ENCODE peak calls at places on chromosome 9, in ten cellular contexts. R, M, T, Z, V, G, P, J, X and F are unnamed samples.

GRCh38 chr9:128912270-128912853 is 8.4 kb upstream of the PHYHD1 start:
- DNase-seq in G (peak), Z (peak), M (peak), P (no peak), R (peak), X (peak), T (no peak), V (peak), J (no peak), F (no peak)

GRCh38 chr9:93949694-93950449 is 5.3 kb downstream of the BARX1 start:
- DNase-seq in T (no peak), J (no peak), Z (no peak), R (no peak), G (peak), M (no peak), V (no peak), X (peak), P (no peak), F (no peak)

GRCh38 chr9:11319477-11320060 is 706.8 kb upstream of the PTPRD start:
- DNase-seq in T (no peak), R (no peak), Z (peak), P (no peak), J (no peak), M (no peak), G (peak), X (peak), V (peak), F (no peak)

GRCh38 chr9:136997830-136998234 is 1.5 kb upstream of the CLIC3 start:
- DNase-seq in G (no peak), T (no peak), Z (peak), J (no peak), P (no peak), V (no peak), X (no peak), R (no peak), M (no peak), F (no peak)

GRCh38 chr9:135878528-135879236 is 28.7 kb downstream of the CAMSAP1 start:
- DNase-seq in M (no peak), X (no peak), Z (no peak), V (no peak), G (peak), T (no peak), J (no peak), P (no peak), R (no peak), F (no peak)

GRCh38 chr9:135591491-135592330 is 30.2 kb downstream of the PAEP start:
- DNase-seq in Z (no peak), M (no peak), P (peak), T (no peak), G (no peak), V (no peak), X (no peak), R (no peak), J (no peak), F (peak)

GRCh38 chr9:94866770-94867169 is 140.3 kb downstream of the AOPEP start:
- DNase-seq in R (no peak), P (no peak), J (no peak), X (no peak), G (no peak), Z (peak), V (peak), T (no peak), M (no peak), F (no peak)

GRCh38 chr9:4170231-4170630 is 129.6 kb downstream of the GLIS3 start:
- DNase-seq in J (no peak), R (no peak), G (no peak), X (no peak), V (no peak), M (no peak), Z (peak), T (no peak), P (no peak), F (no peak)

GRCh38 chr9:79617395-79617794 is 45.6 kb downstream of the TLE4 start:
- DNase-seq in T (no peak), G (no peak), V (peak), J (no peak), R (no peak), Z (peak), P (peak), M (no peak), X (no peak), F (no peak)

GRCh38 chr9:15572200-15572599 is 19.4 kb downstream of the CCDC171 start:
- DNase-seq in Z (peak), R (no peak), T (no peak), X (no peak), J (no peak), G (no peak), P (no peak), V (no peak), M (no peak), F (no peak)

GRCh38 chr9:130181645-130182044 is 9.4 kb downstream of the NCS1 start:
- DNase-seq in V (no peak), P (no peak), Z (no peak), M (no peak), G (no peak), J (peak), T (no peak), R (no peak), X (no peak), F (no peak)

GRCh38 chr9:26210338-26210851 is 532.2 kb upstream of the TUSC1 start:
- DNase-seq in X (no peak), T (no peak), P (no peak), R (no peak), Z (peak), V (no peak), M (no peak), J (no peak), G (no peak), F (no peak)

GRCh38 chr9:17005085-17005484 is 129.8 kb upstream of the CNTLN start:
- DNase-seq in Z (peak), X (peak), T (peak), J (peak), R (no peak), M (peak), G (peak), V (peak), P (peak), F (no peak)

GRCh38 chr9:124342402-124342945 is 72.8 kb downstream of the PSMB7 start:
- DNase-seq in T (no peak), Z (no peak), X (no peak), R (no peak), V (peak), G (no peak), J (no peak), M (no peak), P (no peak), F (no peak)

GRCh38 chr9:92960561-92961290 is 13.4 kb downstream of the FGD3 start:
- DNase-seq in G (no peak), J (peak), P (peak), T (no peak), V (no peak), M (no peak), R (no peak), Z (no peak), X (no peak), F (no peak)

GRCh38 chr9:110217656-110218099 is 9.7 kb upstream of the C9orf152 start:
- DNase-seq in M (no peak), R (no peak), X (peak), Z (peak), J (no peak), G (peak), V (peak), T (no peak), P (no peak), F (no peak)

GRCh38 chr9:137813167-137813566 is 64.4 kb upstream of the CACNA1B start:
- DNase-seq in G (no peak), M (no peak), X (no peak), T (no peak), V (no peak), Z (no peak), R (no peak), J (peak), P (no peak), F (no peak)

GRCh38 chr9:136572003-136572595 is 26.3 kb upstream of the NOTCH1 start:
- DNase-seq in M (peak), V (peak), G (peak), R (peak), Z (peak), X (peak), P (no peak), J (no peak), T (no peak), F (no peak)

GRCh38 chr9:69421908-69422801 is 97.1 kb downstream of the ENTREP1 start:
- DNase-seq in R (peak), J (no peak), M (peak), P (peak), T (peak), G (peak), X (peak), Z (peak), V (peak), F (no peak)

GRCh38 chr9:119322137-119322695 is 47.0 kb downstream of the BRINP1 start:
- DNase-seq in V (no peak), J (no peak), X (no peak), Z (no peak), R (no peak), M (no peak), P (peak), G (no peak), T (peak), F (no peak)

GRCh38 chr9:128007566-128008138 is 26.9 kb upstream of the EEIG1 start:
- DNase-seq in Z (peak), X (peak), V (peak), M (peak), G (peak), P (peak), T (peak), R (no peak), J (peak), F (no peak)

GRCh38 chr9:93920401-93920800 is 34.8 kb downstream of the BARX1 start:
- DNase-seq in P (no peak), R (no peak), G (no peak), X (no peak), T (no peak), J (no peak), M (no peak), Z (no peak), V (no peak), F (no peak)

GRCh38 chr9:130732131-130732530 is 38.6 kb downstream of the EXOSC2 start:
- DNase-seq in T (no peak), J (no peak), P (no peak), G (peak), M (no peak), Z (no peak), X (no peak), V (peak), R (no peak), F (no peak)

GRCh38 chr9:23537192-23538059 is 288.6 kb downstream of the ELAVL2 start:
- DNase-seq in V (no peak), G (no peak), R (no peak), T (no peak), P (no peak), Z (no peak), J (no peak), M (no peak), X (no peak), F (no peak)

GRCh38 chr9:136773386-136774044 is 9.2 kb upstream of the LCN15 start:
- DNase-seq in J (peak), Z (no peak), X (peak), V (peak), R (peak), T (no peak), M (peak), G (no peak), P (no peak), F (no peak)

GRCh38 chr9:20981486-20981885 is 50.0 kb downstream of the HACD4 start:
- DNase-seq in T (no peak), G (no peak), M (no peak), X (peak), Z (peak), P (no peak), R (no peak), J (no peak), V (peak), F (no peak)

GRCh38 chr9:91421987-91422765 is 1.5 kb downstream of the NFIL3 start:
- DNase-seq in T (no peak), Z (peak), R (peak), P (no peak), M (no peak), X (no peak), J (no peak), V (peak), G (peak), F (no peak)

DNA sequence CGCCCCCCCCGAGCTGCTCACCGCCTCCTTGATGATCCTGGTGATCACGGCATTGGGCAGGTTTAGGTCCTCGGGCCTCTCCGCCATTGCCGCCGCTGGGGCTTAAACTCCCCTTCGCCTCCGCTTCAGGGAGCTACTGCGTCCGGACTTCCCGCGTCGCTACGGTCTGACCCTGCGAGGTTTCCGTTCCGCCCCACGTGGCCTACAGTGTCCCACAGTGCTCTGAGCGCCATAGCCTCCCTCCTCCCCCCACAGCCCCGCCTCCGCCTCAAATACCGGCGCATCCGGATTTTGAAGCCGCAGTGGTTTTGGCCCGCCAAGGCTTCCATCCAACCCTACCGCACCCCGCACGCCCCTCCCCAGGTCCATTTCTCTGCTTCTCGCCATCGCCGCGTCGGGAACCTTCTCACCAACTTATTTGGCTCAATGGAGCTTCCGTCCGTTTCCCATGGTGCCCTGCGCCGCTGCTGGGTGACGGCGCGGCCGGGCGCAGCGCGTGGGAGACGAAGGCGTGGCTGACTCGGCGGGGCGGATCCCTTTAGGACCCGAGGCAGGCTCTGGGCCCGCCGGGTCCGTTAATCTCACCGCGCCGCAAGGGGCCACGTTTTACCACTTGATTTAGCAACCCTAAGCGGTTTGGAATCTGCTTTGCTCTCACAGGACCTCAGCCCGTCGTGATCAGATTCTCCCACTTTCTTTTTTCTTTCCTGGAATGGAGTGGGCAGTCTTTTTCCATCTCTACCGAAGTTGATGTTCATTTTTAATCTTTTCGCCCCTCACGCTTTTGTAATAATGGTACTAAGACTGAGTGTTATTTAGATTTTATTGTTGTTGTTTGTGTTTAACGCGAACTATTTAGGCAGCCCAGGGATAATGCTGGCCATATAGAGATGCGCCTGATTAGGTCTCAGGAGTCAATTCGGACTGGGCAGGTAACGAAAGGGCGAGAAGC is at the start of the genes C9orf43 and POLE3:
- DNase-seq in G (peak), V (peak), P (peak), R (peak), X (peak), J (peak), T (peak), M (peak), Z (peak), F (peak)
- TF ChIP-seq CTCF in G (no peak), V (no peak), P (no peak), R (no peak), X (no peak), J (no peak), T (no peak), M (no peak), Z (no peak), F (no peak)

GRCh38 chr9:6909186-6909585 is 151.4 kb downstream of the KDM4C start:
- DNase-seq in V (no peak), P (no peak), J (no peak), Z (no peak), T (no peak), R (no peak), M (no peak), G (no peak), X (no peak), F (no peak)

GRCh38 chr9:6905850-6906375 is 148.1 kb downstream of the KDM4C start:
- DNase-seq in G (no peak), R (no peak), P (no peak), T (no peak), Z (no peak), J (no peak), V (no peak), M (no peak), X (no peak), F (no peak)

GRCh38 chr9:6910497-6910896 is 152.7 kb downstream of the KDM4C start:
- DNase-seq in M (no peak), T (no peak), P (no peak), V (no peak), X (no peak), J (no peak), G (no peak), R (no peak), Z (no peak), F (no peak)

GRCh38 chr9:6910032-6910431 is 152.3 kb downstream of the KDM4C start:
- DNase-seq in V (peak), G (no peak), Z (peak), J (no peak), M (no peak), T (no peak), X (peak), R (peak), P (no peak), F (no peak)

DNA sequence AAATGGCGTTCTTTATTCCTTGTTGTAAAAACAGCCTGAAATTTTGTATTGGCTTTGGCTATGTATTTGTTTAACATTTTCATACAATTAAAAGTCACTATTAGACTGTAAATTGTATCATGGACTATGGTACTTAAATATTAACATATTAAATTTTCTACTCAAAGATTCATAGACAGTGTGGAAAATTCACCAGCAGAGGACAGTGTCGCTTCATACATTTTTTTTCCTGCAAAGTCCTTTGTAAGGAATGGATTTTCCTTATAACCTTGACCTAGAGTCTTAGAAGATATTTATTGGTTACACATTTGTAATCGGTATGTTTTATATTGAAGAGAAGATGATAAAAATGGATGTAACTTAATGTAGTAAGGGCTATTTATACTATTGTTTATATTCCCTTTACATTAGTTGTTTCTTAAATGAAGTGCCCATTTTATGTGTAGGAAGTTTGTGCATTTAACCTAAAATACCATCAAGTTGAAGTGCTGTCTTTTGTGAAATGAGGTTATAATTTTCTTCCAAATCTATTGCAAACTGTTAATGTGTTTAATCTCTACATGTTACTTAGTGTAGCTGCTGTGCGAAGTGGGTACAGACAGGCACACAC is 150.1 kb downstream of the KDM4C start:
- DNase-seq in P (no peak), R (peak), T (no peak), Z (peak), G (peak), J (no peak), V (peak), M (no peak), X (peak), F (no peak)
- TF ChIP-seq CTCF in P (peak), R (peak), T (peak), Z (peak), G (peak), J (peak), V (peak), M (peak), X (peak), F (peak)

DNA sequence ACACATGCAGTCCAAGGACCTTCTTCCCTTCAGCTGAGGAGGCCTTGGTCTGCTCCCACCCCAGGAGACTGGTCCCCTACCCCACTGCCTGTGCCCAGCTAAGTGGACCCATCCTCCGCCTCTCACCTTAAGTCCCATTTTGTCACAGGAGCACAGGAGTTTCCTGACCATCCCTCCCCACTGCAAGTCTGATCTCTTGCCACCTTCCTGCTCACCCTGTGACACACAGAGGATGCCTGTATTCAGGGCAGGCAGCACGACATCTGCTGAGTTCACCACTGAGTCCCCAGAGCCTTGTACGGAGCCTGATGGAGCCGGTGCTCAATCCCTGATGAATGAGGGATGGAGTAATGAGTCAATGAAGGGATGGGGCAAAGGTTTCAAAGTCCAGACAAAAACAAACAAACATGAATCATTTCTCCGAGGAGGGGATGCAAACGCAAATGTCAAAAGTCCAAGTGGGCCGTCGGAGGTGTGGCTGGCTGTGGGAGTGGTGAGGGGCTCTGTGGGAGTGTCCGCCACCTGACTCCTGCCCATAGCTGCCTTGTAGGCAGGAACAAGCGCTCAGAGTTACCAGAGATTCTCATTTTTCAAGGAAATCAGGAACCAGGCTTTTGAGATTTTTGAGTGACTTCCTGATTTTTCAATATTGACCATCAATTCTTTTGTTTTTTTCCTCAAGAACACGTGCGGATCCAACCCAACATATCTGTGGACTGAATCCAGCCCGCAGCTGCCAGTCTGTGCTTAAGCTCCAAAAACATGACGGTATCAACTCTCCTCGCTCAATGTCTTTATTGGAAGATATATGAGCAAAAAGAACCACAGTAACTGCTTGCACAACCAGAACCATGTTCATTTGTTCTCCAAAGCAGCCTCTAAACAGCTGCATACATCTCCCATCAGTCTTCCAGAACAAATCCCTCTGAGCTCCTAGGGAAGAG is 4.4 kb downstream of the RAPGEF1 start:
- DNase-seq in X (peak), G (no peak), M (peak), Z (no peak), J (peak), R (peak), V (peak), T (no peak), P (no peak), F (no peak)
- TF ChIP-seq CTCF in X (no peak), G (no peak), M (no peak), Z (no peak), J (no peak), R (no peak), V (no peak), T (no peak), P (no peak), F (no peak)

GRCh38 chr9:35679091-35679490 is 5.4 kb downstream of the CA9 start:
- DNase-seq in T (no peak), J (peak), V (no peak), R (no peak), X (no peak), M (no peak), P (no peak), G (no peak), Z (no peak), F (no peak)

GRCh38 chr9:35673132-35673997 is at the start of gene CA9:
- DNase-seq in Z (no peak), T (no peak), R (peak), V (no peak), X (no peak), P (peak), M (no peak), J (peak), G (peak), F (no peak)

GRCh38 chr9:35675204-35675603 is 1.5 kb downstream of the CA9 start:
- DNase-seq in M (no peak), X (no peak), T (no peak), J (peak), V (no peak), G (no peak), Z (no peak), P (no peak), R (no peak), F (no peak)

GRCh38 chr9:35673998-35674361 is 252 bp downstream of the CA9 start:
- DNase-seq in R (no peak), X (no peak), V (no peak), Z (no peak), M (no peak), P (no peak), G (no peak), J (no peak), T (no peak), F (no peak)

GRCh38 chr9:35675732-35676392 is 2.1 kb downstream of the CA9 start:
- DNase-seq in T (no peak), X (no peak), R (no peak), Z (no peak), G (no peak), J (peak), M (no peak), P (peak), V (no peak), F (peak)
- TF ChIP-seq CTCF in T (no peak), X (no peak), R (no peak), Z (no peak), G (no peak), J (no peak), M (no peak), P (no peak), V (no peak), F (peak)